ENCODE peak calls at places on chromosomes 4 and X, in four cellular contexts. H is CD8-positive, alpha-beta memory T cell; P is aorta; X is uterus. M is an unnamed sample. For H3K4me1, the result is how much of the 10 kb centered on the place peaks cover.

GRCh38 chr4:173494013-173494970 is 35.7 kb downstream of the HAND2 start:
- DNase-seq in H (peak), X (peak), P (peak), M (peak)

GRCh38 chr4:124329134-124329533 is 383.4 kb downstream of the ANKRD50 start:
- DNase-seq in H (no peak), X (no peak), P (no peak), M (no peak)

GRCh38 chr4:77817304-77818076 is 1.7 kb downstream of the CNOT6L start:
- DNase-seq in H (no peak), P (no peak), X (no peak), M (no peak)

GRCh38 chr4:78870056-78870455 is 69.2 kb downstream of the PAQR3 start:
- DNase-seq in P (no peak), H (no peak), X (no peak), M (no peak)

GRCh38 chr4:186820371-186820990 is 96.8 kb upstream of the FAT1 start:
- DNase-seq in P (no peak), X (no peak), H (no peak), M (no peak)

GRCh38 chrX:119516157-119516702 is 48.0 kb downstream of the SLC25A5 start:
- DNase-seq in X (peak), H (peak), P (no peak), M (peak)

GRCh38 chrX:111444881-111445280 is 32.9 kb upstream of the DCX start:
- DNase-seq in P (no peak), X (no peak), H (no peak), M (no peak)

GRCh38 chr4:146638801-146639351 is at the start of gene POU4F2:
- DNase-seq in H (no peak), P (no peak), X (no peak), M (no peak)

GRCh38 chr4:118086334-118086733 is 52.0 kb downstream of the NDST3 start:
- DNase-seq in P (no peak), H (no peak), X (no peak), M (no peak)

GRCh38 chr4:96120206-96120605 is 280.3 kb downstream of the PDHA2 start:
- DNase-seq in X (no peak), H (no peak), P (no peak), M (no peak)

GRCh38 chr4:137536789-137537561 is 4.7 kb upstream of the PCDH18 start:
- DNase-seq in X (no peak), H (no peak), P (no peak), M (no peak)

GRCh38 chrX:103864886-103865534 is 33.0 kb upstream of the RAB9B start:
- DNase-seq in P (no peak), X (no peak), H (no peak), M (no peak)

GRCh38 chr4:15381806-15382338 is 46.0 kb upstream of the C1QTNF7 start:
- DNase-seq in H (no peak), X (no peak), P (no peak), M (no peak)

GRCh38 chr4:966266-967112 is 6.9 kb downstream of the DGKQ start:
- DNase-seq in X (no peak), H (no peak), P (no peak), M (no peak)

GRCh38 chr4:30354605-30355004 is 365.6 kb upstream of the PCDH7 start:
- DNase-seq in P (no peak), H (no peak), X (no peak), M (no peak)

GRCh38 chr4:34046580-34046979 is 2197.7 kb downstream of the ARAP2 start:
- DNase-seq in P (no peak), X (no peak), H (no peak), M (no peak)

GRCh38 chr4:87092389-87093141 is 127.9 kb downstream of the KLHL8 start:
- DNase-seq in H (no peak), X (peak), P (no peak), M (peak)

GRCh38 chr4:87012265-87012953 is 77.6 kb downstream of the AFF1 start:
- DNase-seq in P (no peak), X (no peak), H (no peak), M (no peak)

GRCh38 chrX:49919617-49920016 is 2.8 kb upstream of the CLCN5 start:
- DNase-seq in X (peak), H (peak), P (no peak), M (peak)

GRCh38 chrX:44675364-44676024 is 132.8 kb upstream of the FUNDC1 start:
- DNase-seq in P (no peak), X (peak), H (no peak), M (peak)

GRCh38 chrX:134658421-134658896 is at the start of gene PLAC1:
- DNase-seq in P (no peak), H (no peak), X (no peak), M (no peak)

GRCh38 chrX:107674480-107675364 is 46.4 kb downstream of the PRPS1 start:
- DNase-seq in H (no peak), X (peak), P (peak), M (peak)

GRCh38 chrX:140815868-140816267 is 106.3 kb downstream of the LINC00632 start:
- DNase-seq in H (no peak), X (no peak), P (no peak), M (no peak)

DNA sequence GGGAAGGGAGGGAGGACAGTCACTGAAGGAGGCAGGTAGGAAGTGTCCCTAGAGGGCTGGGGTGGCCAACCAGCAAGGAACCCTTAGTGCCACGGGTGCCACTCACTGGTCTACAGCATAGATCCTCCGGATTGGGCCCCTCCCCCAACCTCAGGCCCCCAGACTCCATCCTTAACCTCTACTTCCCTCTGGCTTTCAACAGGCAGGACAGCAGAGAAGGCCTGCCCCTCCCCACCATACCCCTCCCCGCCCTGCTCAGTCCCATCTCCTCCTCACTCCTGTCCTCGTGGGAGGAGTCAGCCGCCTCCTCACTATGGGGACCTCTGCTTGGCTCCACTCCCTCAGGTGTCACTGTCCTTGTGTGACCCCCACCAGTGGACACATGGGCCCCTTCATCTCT is 77.7 kb upstream of the PSAPL1 start:
- DNase-seq in H (no peak), P (no peak), X (no peak), M (no peak)
- H3K27ac ChIP-seq in H (no peak), P (no peak), X (no peak), M (no peak)

DNA sequence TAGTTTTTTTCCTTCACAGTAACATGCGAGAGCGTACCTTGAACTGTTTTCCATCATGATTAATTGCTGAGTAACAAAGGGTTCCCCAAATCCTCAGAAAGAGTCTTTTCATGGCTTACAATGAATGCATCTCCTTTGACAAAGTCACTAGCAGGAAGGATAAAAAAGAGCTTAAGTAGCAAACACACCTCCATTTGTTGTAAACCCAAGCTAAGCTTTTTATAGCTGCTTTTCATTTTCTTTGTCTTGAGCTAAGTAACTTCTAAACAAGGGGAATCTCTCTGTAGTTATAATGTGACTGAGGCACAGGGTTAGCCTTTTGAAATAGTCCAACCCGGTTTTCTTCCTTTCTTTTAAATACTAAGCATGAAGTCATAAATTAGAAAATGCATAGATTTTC is 227.0 kb upstream of the SMIM31 start:
- DNase-seq in X (no peak), H (no peak), P (no peak), M (no peak)
- H3K4me3 ChIP-seq in X (no peak), H (no peak), P (no peak), M (no peak)

DNA sequence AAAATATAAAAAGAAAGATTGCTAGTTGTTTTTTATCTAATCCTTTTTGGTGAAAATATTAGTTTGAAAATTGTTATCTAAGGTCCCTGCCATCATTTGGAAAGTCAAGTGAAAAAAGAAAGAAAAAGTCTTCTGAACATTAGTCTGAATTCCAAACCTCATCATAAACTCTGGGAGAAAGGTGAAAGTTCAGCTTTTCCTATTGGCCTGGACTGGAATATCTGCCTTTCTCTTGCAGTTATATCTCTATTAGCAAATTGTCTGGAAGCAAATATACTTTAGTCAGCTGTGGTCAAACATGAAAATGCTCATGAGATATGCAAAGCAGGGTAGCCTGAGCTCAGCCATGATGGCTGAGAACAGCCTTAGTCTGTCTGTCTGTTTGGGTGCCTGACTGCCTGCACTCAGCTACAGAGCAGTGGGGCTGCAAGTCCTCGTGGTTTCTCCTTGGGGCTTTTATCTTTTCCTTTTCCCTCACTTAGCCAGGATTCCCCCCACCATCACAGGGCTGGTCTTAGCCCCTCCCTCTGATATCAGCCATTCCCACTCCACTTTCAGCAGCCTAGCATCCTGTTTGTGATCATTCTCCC is 19.5 kb upstream of the PGRMC2 start:
- DNase-seq in P (no peak), H (no peak), X (no peak), M (no peak)
- H3K4me1 ChIP-seq in P (under half), H (under half), X (under half), M (under half)

DNA sequence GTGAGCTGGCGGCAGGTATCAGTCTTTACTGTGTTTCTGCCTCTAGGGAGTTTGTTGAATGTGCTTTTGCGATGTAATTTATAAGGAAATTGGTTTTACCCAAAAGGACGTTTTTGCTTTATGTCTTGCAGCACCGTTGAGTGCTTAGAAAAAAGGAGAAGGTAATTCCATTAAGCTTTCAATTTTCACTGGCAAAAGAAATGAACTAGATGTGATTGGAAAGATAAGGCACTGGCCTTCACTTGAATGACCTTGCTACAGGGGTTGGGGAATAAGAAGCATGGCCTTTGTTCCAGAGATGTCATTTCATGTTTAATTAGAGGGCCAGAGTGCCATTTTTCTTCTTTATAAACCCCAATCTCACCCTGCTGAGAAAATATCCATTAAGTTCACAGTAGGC is 75.0 kb upstream of the CBR4 start:
- DNase-seq in H (no peak), X (no peak), P (no peak), M (no peak)
- H3K27ac ChIP-seq in H (no peak), X (no peak), P (no peak), M (no peak)